ENCODE peak calls at places on chromosomes 5 and 9, in eight cellular contexts. Q, L, N, B, M, H, J and K are unnamed samples.

GRCh38 chr9:94127806-94128205 is 43.5 kb downstream of the PTPDC1 start:
- DNase-seq in N (no peak), B (no peak), J (no peak), H (no peak), Q (no peak), L (no peak), M (no peak), K (no peak)

GRCh38 chr5:153122416-153122815 is 368.1 kb upstream of the GRIA1 start:
- DNase-seq in N (no peak), J (no peak), H (no peak), Q (no peak), B (no peak), M (no peak), L (no peak), K (no peak)

GRCh38 chr5:159480849-159481248 is 150.6 kb upstream of the IL12B start:
- DNase-seq in B (no peak), J (no peak), N (no peak), L (no peak), M (no peak), Q (no peak), H (no peak), K (no peak)

GRCh38 chr9:123460091-123460490 is 104.1 kb downstream of the CRB2 start:
- DNase-seq in B (no peak), J (no peak), L (no peak), Q (no peak), H (no peak), M (peak; percentile 14), N (no peak), K (no peak)

GRCh38 chr9:121503443-121503842 is 3.8 kb upstream of the GGTA1 start:
- DNase-seq in J (no peak), M (no peak), N (no peak), Q (no peak), B (no peak), H (no peak), L (no peak), K (no peak)

GRCh38 chr5:82939326-82939725 is 137.9 kb downstream of the TMEM167A start:
- DNase-seq in Q (no peak), H (no peak), L (no peak), B (no peak), J (no peak), M (no peak), N (no peak), K (no peak)

GRCh38 chr5:181133610-181134231 is 2.8 kb upstream of the OR2V1 start:
- DNase-seq in B (peak; percentile 77), J (no peak), N (peak; percentile 72), L (peak; percentile 83), H (no peak), M (peak; percentile 62), Q (peak; percentile 93), K (peak; percentile 77)

GRCh38 chr9:9790216-9790872 is 822.5 kb downstream of the PTPRD start:
- DNase-seq in J (no peak), N (no peak), Q (no peak), B (no peak), M (peak; percentile 10), L (no peak), H (no peak), K (no peak)

GRCh38 chr5:96214442-96215197 is 218.4 kb downstream of the PCSK1 start:
- DNase-seq in M (peak; percentile 73), N (no peak), H (no peak), B (no peak), L (no peak), J (no peak), Q (no peak), K (no peak)

GRCh38 chr5:11384441-11385250 is 519.6 kb downstream of the CTNND2 start:
- DNase-seq in J (peak; percentile 65), M (no peak), B (peak; percentile 14), H (peak; percentile 58), Q (peak; percentile 64), N (no peak), L (no peak), K (no peak)

GRCh38 chr5:131534995-131535394 is 100.0 kb downstream of the RAPGEF6 start:
- DNase-seq in B (no peak), M (no peak), L (no peak), N (no peak), Q (no peak), H (no peak), J (no peak), K (no peak)

GRCh38 chr9:127856094-127856740 is 1.8 kb upstream of the ENG start:
- DNase-seq in M (no peak), N (no peak), Q (no peak), J (no peak), B (no peak), L (no peak), H (no peak), K (no peak)
- H3K27me3 ChIP-seq in M (no peaks in the 10 kb centered on the region), N (no peaks in the 10 kb centered on the region), Q (no peaks in the 10 kb centered on the region), J (no peaks in the 10 kb centered on the region), B (no peaks in the 10 kb centered on the region), L (no peaks in the 10 kb centered on the region), H (no peaks in the 10 kb centered on the region), K (no peaks in the 10 kb centered on the region)

GRCh38 chr5:127203818-127204217 is 86.8 kb upstream of the MEGF10 start:
- DNase-seq in J (no peak), B (no peak), L (no peak), Q (no peak), M (no peak), N (peak; percentile 90), H (no peak), K (no peak)

GRCh38 chr5:127205147-127205546 is 85.4 kb upstream of the MEGF10 start:
- DNase-seq in J (no peak), N (no peak), H (no peak), Q (no peak), B (no peak), M (no peak), L (no peak), K (no peak)

GRCh38 chr5:127210082-127210481 is 80.5 kb upstream of the MEGF10 start:
- DNase-seq in N (no peak), B (no peak), Q (no peak), L (no peak), M (no peak), H (no peak), J (no peak), K (no peak)

DNA sequence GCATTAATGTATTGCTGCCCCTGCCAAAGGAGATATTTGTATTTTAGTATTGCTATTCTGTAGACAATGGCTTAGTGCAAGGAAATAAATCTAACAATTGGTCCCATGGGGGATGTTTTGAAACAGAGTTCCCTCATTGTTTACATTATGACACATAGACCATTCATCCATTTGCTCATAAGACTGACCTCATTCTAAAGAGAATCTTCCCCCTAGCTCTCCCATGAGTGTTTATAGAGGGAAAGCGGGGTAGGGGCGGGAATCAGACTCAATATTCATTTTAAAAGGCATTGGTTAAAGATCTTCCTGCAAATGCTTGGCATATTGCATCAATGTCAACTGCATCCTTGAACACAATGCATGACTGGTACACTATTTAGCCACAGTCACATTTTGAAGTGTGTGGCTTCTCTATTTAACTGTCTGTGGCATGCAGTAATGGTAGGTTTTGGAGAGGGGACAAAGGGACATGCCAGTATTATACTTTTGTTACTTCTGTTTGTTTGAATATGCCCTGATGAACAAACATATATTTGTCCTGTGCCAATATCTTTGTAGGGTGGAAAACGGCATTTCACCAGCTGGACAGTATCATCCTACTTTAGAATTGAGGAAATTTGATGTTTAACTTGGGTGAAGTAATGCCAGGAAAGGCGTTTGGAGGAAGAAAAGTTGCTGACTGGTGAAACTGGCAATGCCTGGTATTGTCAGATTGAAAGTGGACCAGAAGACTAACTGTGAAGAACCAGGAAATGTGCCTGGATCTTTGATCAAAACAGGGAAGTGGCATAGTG is 84.1 kb upstream of the MEGF10 start:
- DNase-seq in J (no peak), H (no peak), L (no peak), Q (no peak), B (no peak), M (peak; percentile 89), N (peak; percentile 90), K (no peak)
- H3K4me3 ChIP-seq in J (no peak overlapping the region), H (no peak overlapping the region), L (no peak overlapping the region), Q (no peak overlapping the region), B (no peak overlapping the region), M (no peak overlapping the region), N (no peak overlapping the region), K (no peak overlapping the region)

GRCh38 chr5:43007911-43008368 is 32.2 kb downstream of the ANXA2R start:
- DNase-seq in L (peak; percentile 76), M (no peak), Q (no peak), J (peak; percentile 63), N (peak; percentile 77), B (peak; percentile 73), H (no peak), K (peak; percentile 74)

GRCh38 chr5:43006411-43007202 is 33.5 kb downstream of the ANXA2R start:
- DNase-seq in H (no peak), L (no peak), B (no peak), Q (no peak), M (no peak), J (no peak), N (no peak), K (no peak)

GRCh38 chr5:43007246-43007910 is 32.7 kb downstream of the ANXA2R start:
- DNase-seq in B (peak; percentile 88), L (peak; percentile 85), H (no peak), Q (no peak), J (peak; percentile 79), N (peak; percentile 85), M (no peak), K (peak; percentile 81)

GRCh38 chr5:43010956-43011355 is 29.2 kb downstream of the ANXA2R start:
- DNase-seq in B (no peak), Q (no peak), N (no peak), H (no peak), M (no peak), L (no peak), J (no peak), K (no peak)

DNA sequence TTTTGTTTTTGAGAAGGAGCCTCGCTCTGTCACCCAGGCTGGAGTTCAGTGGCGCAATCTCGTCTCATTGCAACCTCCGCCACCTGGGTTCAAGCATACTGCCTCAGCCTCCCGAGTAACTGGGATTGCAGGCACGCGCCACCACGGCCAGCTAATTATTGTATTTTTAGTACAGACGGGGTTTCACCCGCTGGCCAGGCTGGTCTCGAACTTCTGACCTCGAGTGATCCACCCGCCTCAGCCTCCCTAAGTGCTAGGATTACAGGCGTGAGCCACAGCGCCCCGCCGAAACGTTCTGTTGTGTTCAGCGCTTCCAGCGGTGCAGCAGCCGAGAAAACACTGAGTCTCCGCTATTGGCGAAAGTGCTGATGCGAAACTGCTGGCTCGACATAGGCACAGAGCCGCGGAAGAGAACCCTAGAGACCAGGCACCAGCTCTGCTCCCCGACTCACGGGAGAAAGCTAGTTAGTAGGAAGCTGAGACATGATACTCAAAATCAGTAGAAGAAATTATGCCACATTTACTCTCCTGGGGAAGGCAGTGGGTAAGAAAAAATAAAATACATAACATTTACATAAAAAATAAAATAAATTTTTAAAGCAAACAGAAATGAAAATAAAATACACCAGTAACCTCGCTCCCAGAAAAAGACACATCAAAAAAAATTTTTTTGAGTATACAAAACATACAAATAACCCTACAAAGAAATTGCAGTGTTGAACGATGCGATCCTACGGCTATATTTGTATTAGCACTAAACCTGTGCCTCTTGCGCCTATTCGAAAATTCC is 31.6 kb downstream of the ANXA2R start:
- DNase-seq in M (no peak), Q (peak; percentile 88), B (peak; percentile 88), H (no peak), N (peak; percentile 94), L (peak; percentile 88), J (peak; percentile 64), K (peak; percentile 85)
- H3K27me3 ChIP-seq in M (no peaks in the 10 kb centered on the region), Q (no peaks in the 10 kb centered on the region), B (no peaks in the 10 kb centered on the region), H (no peaks in the 10 kb centered on the region), N (no peaks in the 10 kb centered on the region), L (peaks cover 52% of the 10 kb centered on the region), J (peaks cover 14% of the 10 kb centered on the region), K (peaks cover 24% of the 10 kb centered on the region)

GRCh38 chr5:88140863-88141694 is 127.6 kb downstream of the TMEM161B start:
- DNase-seq in M (peak; percentile 80), H (peak; percentile 97), B (peak; percentile 97), L (peak; percentile 95), N (peak; percentile 93), J (peak; percentile 96), Q (peak; percentile 98), K (peak; percentile 98)
- H3K4me3 ChIP-seq in M (peak overlapping the region; percentile 34), H (peak overlapping the region; percentile 50), B (peak overlapping the region; percentile 58), L (peak overlapping the region; percentile 60), N (peak overlapping the region; percentile 68), J (peak overlapping the region; percentile 40), Q (peak overlapping the region; percentile 22), K (peak overlapping the region; percentile 42)